ENCODE peak calls at places on chromosomes 16 and 17, in five cellular contexts. I is mesendoderm, L is stomach, X is dorsolateral prefrontal cortex, C is NB4. P is an unnamed sample.

GRCh38 chr17:82324566-82325285 is 7.3 kb upstream of the CD7 start:
- DNase-seq in I (no peak), L (no peak), X (no peak), C (no peak), P (no peak)

GRCh38 chr17:47280072-47280811 is 26.6 kb downstream of the ITGB3 start:
- DNase-seq in I (no peak), L (no peak), X (no peak), C (no peak), P (no peak)

GRCh38 chr17:20089795-20090547 is 80.8 kb downstream of the SPECC1 start:
- DNase-seq in I (no peak), L (no peak), X (no peak), C (no peak), P (no peak)

GRCh38 chr17:75573540-75573957 is 14.1 kb upstream of the MYO15B start:
- DNase-seq in I (no peak), L (no peak), X (no peak), C (no peak), P (no peak)

GRCh38 chr17:29625037-29625750 is 2.5 kb upstream of the CORO6 start:
- DNase-seq in I (peak; percentile 78), L (no peak), X (no peak), C (no peak), P (no peak)

GRCh38 chr17:38628441-38628840 is 22.7 kb upstream of the SRCIN1 start:
- DNase-seq in I (peak; percentile 79), L (no peak), X (no peak), C (peak; percentile 69), P (no peak)

GRCh38 chr17:19726615-19727376 is 10.4 kb upstream of the SLC47A2 start:
- DNase-seq in I (no peak), L (no peak), X (no peak), C (no peak), P (no peak)

GRCh38 chr16:56294599-56294998 is 103.3 kb downstream of the GNAO1 start:
- DNase-seq in I (no peak), L (no peak), X (no peak), C (no peak), P (peak; percentile 74)

GRCh38 chr16:53504665-53505064 is 1.7 kb upstream of the AKTIP start:
- DNase-seq in I (no peak), L (no peak), X (no peak), C (peak; percentile 21), P (no peak)

GRCh38 chr16:82340531-82340930 is 170.5 kb upstream of the MPHOSPH6 start:
- DNase-seq in I (peak; percentile 25), L (no peak), X (peak; percentile 27), C (no peak), P (no peak)

GRCh38 chr17:82931696-82932060 is 91.9 kb upstream of the ZNF750 start:
- DNase-seq in I (no peak), L (peak; percentile 24), X (peak; percentile 43), C (no peak), P (peak; percentile 74)

GRCh38 chr16:65757064-65757463 is 609.4 kb upstream of the CDH5 start:
- DNase-seq in I (no peak), L (no peak), X (no peak), C (no peak), P (no peak)

GRCh38 chr17:78250891-78251772 is 19.7 kb downstream of the TMEM235 start:
- DNase-seq in I (peak; percentile 93), L (peak; percentile 87), X (peak; percentile 77), C (peak; percentile 85), P (peak; percentile 61)

GRCh38 chr17:60615840-60616239 is 15.8 kb downstream of the PPM1D start:
- DNase-seq in I (no peak), L (no peak), X (no peak), C (no peak), P (no peak)

GRCh38 chr17:19897901-19898300 is 30.2 kb upstream of the ULK2 start:
- DNase-seq in I (peak; percentile 19), L (no peak), X (no peak), C (no peak), P (no peak)

GRCh38 chr17:1030684-1031557 is 34.0 kb downstream of the TIMM22 start:
- DNase-seq in I (no peak), L (no peak), X (no peak), C (no peak), P (no peak)

GRCh38 chr16:85483424-85483823 is 129.7 kb upstream of the GSE1 start:
- DNase-seq in I (no peak), L (no peak), X (no peak), C (no peak), P (no peak)

GRCh38 chr16:82181456-82182185 is 11.6 kb upstream of the MPHOSPH6 start:
- DNase-seq in I (no peak), L (no peak), X (no peak), C (no peak), P (no peak)

GRCh38 chr16:5449901-5450300 is 352.3 kb upstream of the EEF2KMT start:
- DNase-seq in I (no peak), L (no peak), X (no peak), C (no peak), P (no peak)

GRCh38 chr17:50265690-50266306 is 8.5 kb upstream of the TMEM92 start:
- DNase-seq in I (no peak), L (no peak), X (no peak), C (no peak), P (no peak)

GRCh38 chr17:38341035-38341721 is 2.6 kb downstream of the GPR179 start:
- DNase-seq in I (peak; percentile 66), L (peak; percentile 85), X (peak; percentile 79), C (no peak), P (no peak)

GRCh38 chr16:67372664-67373063 is 20.6 kb downstream of the TPPP3 start:
- DNase-seq in I (no peak), L (no peak), X (no peak), C (peak; percentile 56), P (peak; percentile 24)

GRCh38 chr16:5187402-5187952 is 89.9 kb upstream of the EEF2KMT start:
- DNase-seq in I (no peak), L (no peak), X (no peak), C (peak; percentile 2), P (no peak)

GRCh38 chr17:41799366-41799765 is 12.4 kb downstream of the P3H4 start:
- DNase-seq in I (no peak), L (no peak), X (no peak), C (no peak), P (no peak)

GRCh38 chr17:17523714-17524075 is 27.5 kb upstream of the RASD1 start:
- DNase-seq in I (no peak), L (no peak), X (no peak), C (no peak), P (peak; percentile 76)

GRCh38 chr17:43945074-43945824 is 3.0 kb upstream of the PPY start:
- DNase-seq in I (no peak), L (no peak), X (no peak), C (no peak), P (peak; percentile 27)

GRCh38 chr17:43721537-43722268 is 36.9 kb downstream of the SOST start:
- DNase-seq in I (peak; percentile 52), L (no peak), X (no peak), C (no peak), P (no peak)

GRCh38 chr17:67717192-67717623 is 528 bp upstream of the NOL11 start:
- DNase-seq in I (no peak), L (no peak), X (no peak), C (no peak), P (no peak)

GRCh38 chr16:85950519-85950918 is 51.6 kb downstream of the IRF8 start:
- DNase-seq in I (no peak), L (no peak), X (no peak), C (no peak), P (no peak)

GRCh38 chr17:80749611-80750010 is 205.0 kb downstream of the RPTOR start:
- DNase-seq in I (no peak), L (no peak), X (no peak), C (no peak), P (no peak)

GRCh38 chr16:78128920-78129319 is 29.5 kb downstream of the WWOX start:
- DNase-seq in I (no peak), L (no peak), X (no peak), C (no peak), P (no peak)

GRCh38 chr17:7309628-7310027 is 2.2 kb downstream of the EIF5A start:
- DNase-seq in I (no peak), L (no peak), X (no peak), C (no peak), P (no peak)
- H3K4me3 ChIP-seq in I (no peak overlapping the region), L (no peak overlapping the region), X (no peak overlapping the region), C (peak overlapping the region; percentile 99), P (peak overlapping the region; percentile 94)

DNA sequence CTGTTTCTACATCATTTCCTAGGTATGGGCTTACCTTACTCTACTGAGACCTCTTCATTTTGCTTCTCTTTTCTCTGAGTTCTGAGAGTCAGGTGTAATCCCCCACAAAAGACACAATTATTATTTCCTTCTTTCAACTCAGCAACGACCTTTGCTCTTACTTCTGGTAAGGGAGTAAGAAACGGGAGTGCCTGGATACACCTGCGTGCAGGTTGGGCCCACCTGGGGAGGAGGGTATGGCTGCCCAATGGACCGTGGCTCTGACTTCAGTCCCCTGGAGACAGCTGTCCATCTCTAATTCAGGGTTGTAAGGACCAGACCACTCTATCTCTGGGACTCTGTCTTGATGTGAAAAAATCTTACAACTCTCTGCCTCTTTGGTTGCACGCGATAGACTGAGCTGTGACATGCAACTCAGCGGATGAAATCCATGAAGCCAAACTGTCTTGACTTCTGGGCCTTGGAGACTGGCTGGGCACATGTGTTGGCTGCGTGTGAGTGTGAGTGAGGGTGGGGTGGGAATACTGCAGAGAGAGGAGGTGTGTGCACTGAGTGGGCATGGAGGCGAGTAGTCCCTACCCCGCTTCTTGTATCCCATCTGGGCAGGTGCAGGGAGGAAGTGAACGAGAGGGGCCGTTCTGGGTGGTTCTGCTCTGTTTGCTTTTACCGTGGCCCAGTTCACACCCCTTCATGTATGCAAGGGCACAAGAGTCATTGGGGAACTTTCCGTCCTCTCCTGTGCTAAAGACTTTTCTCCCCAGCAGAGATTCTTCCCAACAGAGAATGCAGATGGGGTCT is 1.2 kb downstream of the TMEM238L start:
- DNase-seq in I (no peak), L (peak; percentile 85), X (no peak), C (no peak), P (no peak)
- H3K4me3 ChIP-seq in I (no peak overlapping the region), L (peak overlapping the region; percentile 39), X (no peak overlapping the region), C (no peak overlapping the region), P (no peak overlapping the region)

GRCh38 chr16:50398336-50398735 is 29.5 kb upstream of the BRD7 start:
- DNase-seq in I (no peak), L (no peak), X (no peak), C (no peak), P (no peak)
- H3K4me3 ChIP-seq in I (no peak overlapping the region), L (no peak overlapping the region), X (no peak overlapping the region), C (no peak overlapping the region), P (no peak overlapping the region)

GRCh38 chr16:17223576-17223975 is 247.2 kb downstream of the XYLT1 start:
- DNase-seq in I (no peak), L (no peak), X (no peak), C (no peak), P (no peak)

GRCh38 chr16:17224350-17224749 is 246.4 kb downstream of the XYLT1 start:
- DNase-seq in I (no peak), L (no peak), X (no peak), C (peak; percentile 12), P (no peak)

GRCh38 chr16:17227278-17227677 is 243.5 kb downstream of the XYLT1 start:
- DNase-seq in I (peak; percentile 78), L (no peak), X (no peak), C (no peak), P (no peak)

GRCh38 chr16:17224859-17225258 is 245.9 kb downstream of the XYLT1 start:
- DNase-seq in I (no peak), L (peak; percentile 36), X (no peak), C (peak; percentile 94), P (peak; percentile 74)

GRCh38 chr16:17225551-17225950 is 245.2 kb downstream of the XYLT1 start:
- DNase-seq in I (no peak), L (no peak), X (no peak), C (no peak), P (peak; percentile 42)
- H3K4me3 ChIP-seq in I (no peak overlapping the region), L (no peak overlapping the region), X (no peak overlapping the region), C (no peak overlapping the region), P (no peak overlapping the region)

GRCh38 chr16:70529051-70529777 is 5.6 kb downstream of the SF3B3 start:
- DNase-seq in I (peak; percentile 22), L (no peak), X (no peak), C (peak; percentile 63), P (peak; percentile 49)
- H3K4me3 ChIP-seq in I (no peak overlapping the region), L (no peak overlapping the region), X (peak overlapping the region; percentile 25), C (peak overlapping the region; percentile 52), P (no peak overlapping the region)

P was measured in astrocyte of the cerebellum.